ENCODE peak calls at places on chromosomes 3 and 15, in seven cellular contexts. One of them, this sample, is unnamed.

GRCh38 chr15:73996939-73997338 is 2.4 kb downstream of the PML start:
- DNase-seq in upper lobe of left lung: no peak
- DNase-seq in MM.1S: peak; percentile 58
- DNase-seq in T-cell: no peak
- DNase-seq in GM23248: peak; percentile 77
- DNase-seq in amniotic epithelial cell: no peak
- DNase-seq in gastrocnemius medialis: no peak
- DNase-seq in this sample: no peak

GRCh38 chr3:140091143-140091542 is 156.2 kb downstream of the CLSTN2 start:
- DNase-seq in upper lobe of left lung: no peak
- DNase-seq in MM.1S: no peak
- DNase-seq in T-cell: no peak
- DNase-seq in GM23248: no peak
- DNase-seq in amniotic epithelial cell: peak; percentile 2
- DNase-seq in gastrocnemius medialis: no peak
- DNase-seq in this sample: no peak

GRCh38 chr3:133745981-133746721 is at the start of gene TF:
- DNase-seq in upper lobe of left lung: peak; percentile 76
- DNase-seq in MM.1S: no peak
- DNase-seq in T-cell: no peak
- DNase-seq in GM23248: peak; percentile 24
- DNase-seq in amniotic epithelial cell: no peak
- DNase-seq in gastrocnemius medialis: no peak
- DNase-seq in this sample: no peak

GRCh38 chr3:14371573-14372474 is 30.6 kb upstream of the SLC6A6 start:
- DNase-seq in upper lobe of left lung: no peak
- DNase-seq in MM.1S: no peak
- DNase-seq in T-cell: no peak
- DNase-seq in GM23248: peak; percentile 82
- DNase-seq in amniotic epithelial cell: peak; percentile 24
- DNase-seq in gastrocnemius medialis: peak; percentile 91
- DNase-seq in this sample: peak; percentile 91

GRCh38 chr3:197258168-197258755 is 40.1 kb downstream of the DLG1 start:
- DNase-seq in upper lobe of left lung: no peak
- DNase-seq in MM.1S: no peak
- DNase-seq in T-cell: no peak
- DNase-seq in GM23248: peak; percentile 13
- DNase-seq in amniotic epithelial cell: no peak
- DNase-seq in gastrocnemius medialis: no peak
- DNase-seq in this sample: no peak

GRCh38 chr3:73324203-73325155 is 263.0 kb downstream of the EBLN2 start:
- DNase-seq in upper lobe of left lung: no peak
- DNase-seq in MM.1S: no peak
- DNase-seq in T-cell: no peak
- DNase-seq in GM23248: peak; percentile 86
- DNase-seq in amniotic epithelial cell: no peak
- DNase-seq in gastrocnemius medialis: no peak
- DNase-seq in this sample: no peak

GRCh38 chr3:183434503-183434902 is 6.1 kb upstream of the MCF2L2 start:
- DNase-seq in upper lobe of left lung: no peak
- DNase-seq in MM.1S: no peak
- DNase-seq in T-cell: no peak
- DNase-seq in GM23248: no peak
- DNase-seq in amniotic epithelial cell: no peak
- DNase-seq in gastrocnemius medialis: no peak
- DNase-seq in this sample: no peak

GRCh38 chr3:187101184-187102072 is 37.9 kb downstream of the RPL39L start:
- DNase-seq in upper lobe of left lung: no peak
- DNase-seq in MM.1S: peak; percentile 93
- DNase-seq in T-cell: peak; percentile 54
- DNase-seq in GM23248: peak; percentile 56
- DNase-seq in amniotic epithelial cell: peak; percentile 97
- DNase-seq in gastrocnemius medialis: peak; percentile 22
- DNase-seq in this sample: peak; percentile 77

GRCh38 chr3:31724681-31725080 is 192.0 kb downstream of the STT3B start:
- DNase-seq in upper lobe of left lung: no peak
- DNase-seq in MM.1S: no peak
- DNase-seq in T-cell: no peak
- DNase-seq in GM23248: peak; percentile 43
- DNase-seq in amniotic epithelial cell: peak; percentile 86
- DNase-seq in gastrocnemius medialis: no peak
- DNase-seq in this sample: no peak

This sample was measured in transverse colon.